ENCODE peak calls at places on chromosomes 7 and 10, in four cellular contexts. D is SK-N-SH, Y is HepG2, Q is suprapubic skin. I is an unnamed sample.

GRCh38 chr7:156968183-156968582 is 18.7 kb downstream of the NOM1 start:
- DNase-seq in D (no peak), Y (no peak), Q (no peak), I (no peak)

GRCh38 chr10:58577394-58577793 is 64.7 kb downstream of the BICC1 start:
- DNase-seq in D (no peak), Y (no peak), Q (no peak), I (peak)

GRCh38 chr7:27242580-27243339 is at the start of gene EVX1:
- DNase-seq in D (no peak), Y (no peak), Q (no peak), I (no peak)

GRCh38 chr7:151023211-151023610 is 1.1 kb downstream of the ATG9B start:
- DNase-seq in D (no peak), Y (no peak), Q (no peak), I (no peak)

GRCh38 chr10:124341768-124342135 is 77.0 kb downstream of the OAT start:
- DNase-seq in D (no peak), Y (no peak), Q (no peak), I (peak)

GRCh38 chr7:134593530-134594392 is 44.9 kb downstream of the AKR1B15 start:
- DNase-seq in D (peak), Y (peak), Q (no peak), I (no peak)

GRCh38 chr7:133564484-133564883 is 311.6 kb downstream of the EXOC4 start:
- DNase-seq in D (no peak), Y (no peak), Q (no peak), I (no peak)

GRCh38 chr10:88642991-88643390 is 21.3 kb upstream of the LIPF start:
- DNase-seq in D (no peak), Y (no peak), Q (no peak), I (peak)

GRCh38 chr7:128405345-128406146 is 4.2 kb downstream of the IMPDH1 start:
- DNase-seq in D (peak), Y (no peak), Q (no peak), I (no peak)

GRCh38 chr10:69934768-69935167 is 117.9 kb upstream of the MACROH2A2 start:
- DNase-seq in D (no peak), Y (no peak), Q (no peak), I (no peak)

GRCh38 chr7:57274535-57275283 is 142.5 kb upstream of the ZNF479 start:
- DNase-seq in D (no peak), Y (no peak), Q (no peak), I (no peak)

GRCh38 chr7:88546808-88547207 is 212.7 kb upstream of the ZNF804B start:
- DNase-seq in D (peak), Y (peak), Q (no peak), I (peak)

GRCh38 chr7:95772771-95773581 is 622 bp downstream of the DYNC1I1 start:
- DNase-seq in D (no peak), Y (no peak), Q (peak), I (no peak)

GRCh38 chr7:74343281-74344127 is 54.3 kb downstream of the CLIP2 start:
- DNase-seq in D (no peak), Y (no peak), Q (no peak), I (no peak)

GRCh38 chr10:86711957-86712708 is 43.8 kb downstream of the LDB3 start:
- DNase-seq in D (peak), Y (no peak), Q (peak), I (no peak)

GRCh38 chr7:434891-435486 is 84.7 kb downstream of the PDGFA start:
- DNase-seq in D (no peak), Y (peak), Q (no peak), I (no peak)

GRCh38 chr7:101542527-101543241 is 86.4 kb downstream of the MYL10 start:
- DNase-seq in D (peak), Y (peak), Q (no peak), I (peak)

GRCh38 chr7:2855386-2855785 is 11.3 kb upstream of the GNA12 start:
- DNase-seq in D (no peak), Y (no peak), Q (no peak), I (no peak)

GRCh38 chr7:27619492-27619891 is 43.2 kb downstream of the HIBADH start:
- DNase-seq in D (no peak), Y (no peak), Q (no peak), I (no peak)

GRCh38 chr10:87771871-87772500 is 46.0 kb downstream of the ATAD1 start:
- DNase-seq in D (peak), Y (peak), Q (no peak), I (no peak)

GRCh38 chr10:31927597-31928530 is 767 bp downstream of the ARHGAP12 start:
- DNase-seq in D (peak), Y (peak), Q (peak), I (no peak)

GRCh38 chr7:140230517-140230861 is 53.7 kb upstream of the KDM7A start:
- DNase-seq in D (peak), Y (peak), Q (peak), I (no peak)

GRCh38 chr10:129079705-129080104 is 387.3 kb upstream of the MGMT start:
- DNase-seq in D (no peak), Y (no peak), Q (no peak), I (no peak)

GRCh38 chr7:116966606-116967005 is 13.3 kb downstream of the ST7 start:
- DNase-seq in D (no peak), Y (no peak), Q (no peak), I (no peak)

GRCh38 chr7:53246974-53247373 is 211.5 kb downstream of the POM121L12 start:
- DNase-seq in D (no peak), Y (no peak), Q (no peak), I (no peak)

GRCh38 chr10:79562135-79562756 is 2.0 kb upstream of the SFTPA2 start:
- DNase-seq in D (peak), Y (peak), Q (no peak), I (peak)

GRCh38 chr10:119872860-119873671 is 423 bp upstream of the MCMBP start:
- DNase-seq in D (peak), Y (peak), Q (peak), I (peak)

GRCh38 chr7:151310578-151310977 is 31.0 kb upstream of the NUB1 start:
- DNase-seq in D (peak), Y (peak), Q (no peak), I (no peak)

GRCh38 chr10:72274730-72275350 is 1.1 kb downstream of the DDIT4 start:
- DNase-seq in D (peak), Y (no peak), Q (no peak), I (peak)
- TF ChIP-seq POLR2AphosphoS5 in D (no peak), Y (peak), Q (no peak), I (no peak)

GRCh38 chr7:92836489-92837213 is at the start of gene CDK6:
- DNase-seq in D (peak), Y (peak), Q (peak), I (no peak)
- TF ChIP-seq POLR2AphosphoS5 in D (peak), Y (peak), Q (no peak), I (no peak)

GRCh38 chr10:104937528-104937927 is 296.4 kb downstream of the SORCS3 start:
- DNase-seq in D (no peak), Y (peak), Q (no peak), I (no peak)
- TF ChIP-seq POLR2AphosphoS5 in D (no peak), Y (no peak), Q (no peak), I (no peak)

GRCh38 chr7:143408247-143408685 is 390 bp downstream of the EPHA1 start:
- DNase-seq in D (no peak), Y (no peak), Q (no peak), I (no peak)
- TF ChIP-seq POLR2AphosphoS5 in D (no peak), Y (no peak), Q (no peak), I (no peak)

DNA sequence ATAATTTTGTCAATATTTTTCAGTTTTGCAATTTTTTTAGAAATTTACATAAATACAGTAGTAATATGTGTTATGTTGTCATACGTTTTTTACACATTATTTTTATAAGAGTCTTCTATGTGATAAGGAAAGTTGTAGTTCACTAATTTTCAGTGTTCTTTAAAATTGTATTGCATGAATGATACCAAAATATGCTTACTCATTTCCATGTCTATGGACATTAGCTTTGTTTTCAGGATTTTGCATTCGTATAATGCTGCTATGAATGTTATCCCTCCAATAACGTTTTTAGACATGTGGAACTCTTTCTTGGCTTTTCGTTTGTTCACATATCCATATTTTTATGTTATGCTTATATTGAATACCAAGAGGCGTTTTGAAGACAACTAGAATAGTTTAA is 260.0 kb downstream of the ARL4A start:
- DNase-seq in D (no peak), Y (no peak), Q (no peak), I (no peak)
- TF ChIP-seq POLR2AphosphoS5 in D (no peak), Y (no peak), Q (no peak), I (no peak)

DNA sequence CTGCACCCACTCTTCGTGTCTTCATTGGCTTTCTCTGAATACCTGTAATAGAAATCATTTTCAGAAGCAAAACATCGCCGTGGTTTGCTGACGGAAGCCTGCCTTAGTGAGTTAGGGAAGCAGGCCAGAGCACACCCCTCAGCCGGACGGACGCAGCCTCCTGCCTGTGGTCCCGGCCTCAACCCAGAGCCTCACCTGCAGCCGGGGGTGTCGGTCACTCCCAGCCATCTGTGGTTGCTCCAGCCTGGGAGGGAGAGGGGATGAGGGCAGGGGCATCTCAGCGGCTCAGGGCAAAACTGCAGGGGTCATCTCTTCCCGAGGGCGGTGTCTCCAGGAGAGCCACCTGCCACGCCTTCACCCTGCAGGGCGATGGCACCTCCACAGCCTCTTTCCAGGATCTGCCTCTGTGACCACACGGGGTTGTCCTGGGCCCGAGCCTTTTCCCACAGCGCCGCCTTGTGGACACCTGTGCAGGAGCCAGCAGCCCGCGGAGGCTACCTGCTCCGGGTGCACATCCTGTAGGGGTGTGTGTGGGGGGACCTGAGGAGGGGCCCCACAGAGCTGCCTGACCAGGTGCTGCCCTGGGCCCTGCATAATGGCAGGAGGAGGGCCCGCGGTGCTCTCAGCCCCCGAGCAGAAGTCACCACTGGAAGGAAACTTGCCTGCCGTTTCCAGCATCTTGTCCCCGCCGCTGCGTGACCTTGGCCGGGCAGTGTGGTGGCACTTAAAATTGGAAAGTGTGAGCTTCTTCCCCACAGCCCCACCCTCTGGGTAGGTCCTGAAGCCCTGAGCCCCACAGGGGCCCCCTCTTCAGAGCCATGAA is 21.6 kb upstream of the AP5Z1 start:
- DNase-seq in D (peak), Y (peak), Q (no peak), I (peak)
- TF ChIP-seq POLR2AphosphoS5 in D (no peak), Y (no peak), Q (no peak), I (no peak)

GRCh38 chr10:16891375-16892313 is 74.4 kb upstream of the RSU1 start:
- DNase-seq in D (peak), Y (peak), Q (peak), I (no peak)
- TF ChIP-seq POLR2AphosphoS5 in D (peak), Y (peak), Q (no peak), I (no peak)

GRCh38 chr7:45720989-45721388 is 146.8 kb downstream of the ADCY1 start:
- DNase-seq in D (no peak), Y (no peak), Q (no peak), I (no peak)

GRCh38 chr7:45718464-45719330 is 144.5 kb downstream of the ADCY1 start:
- DNase-seq in D (no peak), Y (no peak), Q (no peak), I (peak)

GRCh38 chr7:45717537-45718235 is 143.5 kb downstream of the ADCY1 start:
- DNase-seq in D (peak), Y (no peak), Q (no peak), I (no peak)

GRCh38 chr7:45726883-45727282 is 146.0 kb downstream of the CCDC201 start:
- DNase-seq in D (no peak), Y (no peak), Q (no peak), I (no peak)

GRCh38 chr7:45721949-45722598 is 147.9 kb downstream of the ADCY1 start:
- DNase-seq in D (peak), Y (no peak), Q (no peak), I (no peak)
- TF ChIP-seq POLR2AphosphoS5 in D (no peak), Y (no peak), Q (no peak), I (no peak)